ENCODE peak calls at places on chromosomes 7 and 10, in four cellular contexts. Z is HepG2, R is K562, V is Panc1. J is an unnamed sample.

GRCh38 chr10:48237856-48238250 is 36.6 kb downstream of the FRMPD2 start:
- DNase-seq in Z (no peak), V (no peak), R (no peak), J (no peak)

GRCh38 chr10:28678687-28679457 is 1.6 kb downstream of the BAMBI start:
- DNase-seq in R (peak; percentile 73), Z (peak; percentile 84), V (no peak), J (no peak)

GRCh38 chr7:102063736-102064135 is 222.9 kb upstream of the SH2B2 start:
- DNase-seq in R (peak; percentile 62), V (no peak), Z (no peak), J (peak; percentile 80)

GRCh38 chr10:71126432-71126831 is 85.9 kb upstream of the UNC5B start:
- DNase-seq in V (no peak), Z (no peak), R (no peak), J (no peak)

GRCh38 chr10:97676770-97677581 is 10.1 kb downstream of the AVPI1 start:
- DNase-seq in V (peak; percentile 35), Z (peak; percentile 49), R (peak; percentile 59), J (no peak)

GRCh38 chr10:14917827-14918226 is 36.1 kb downstream of the DCLRE1C start:
- DNase-seq in V (no peak), R (no peak), Z (no peak), J (no peak)

GRCh38 chr10:44395902-44396670 is 11.2 kb upstream of the CXCL12 start:
- DNase-seq in Z (no peak), V (no peak), R (no peak), J (no peak)

GRCh38 chr7:66474441-66474840 is 154.2 kb upstream of the KCTD7 start:
- DNase-seq in R (no peak), V (no peak), Z (no peak), J (no peak)

GRCh38 chr7:158734861-158735260 is 30.3 kb upstream of the NCAPG2 start:
- DNase-seq in R (no peak), V (no peak), Z (no peak), J (no peak)

GRCh38 chr7:23418046-23418445 is 52.2 kb downstream of the IGF2BP3 start:
- DNase-seq in Z (no peak), R (no peak), V (no peak), J (no peak)

GRCh38 chr10:87547734-87548311 is 43.1 kb downstream of the MINPP1 start:
- DNase-seq in V (peak; percentile 36), Z (no peak), R (peak; percentile 29), J (no peak)

GRCh38 chr10:87546971-87547413 is 42.3 kb downstream of the MINPP1 start:
- DNase-seq in R (no peak), V (peak; percentile 42), Z (no peak), J (no peak)

GRCh38 chr10:87552248-87552914 is 47.7 kb downstream of the MINPP1 start:
- DNase-seq in Z (no peak), V (no peak), R (no peak), J (no peak)

GRCh38 chr10:87550741-87551140 is 46.0 kb downstream of the MINPP1 start:
- DNase-seq in R (peak; percentile 8), V (no peak), Z (no peak), J (no peak)

GRCh38 chr10:87551324-87551723 is 46.6 kb downstream of the MINPP1 start:
- DNase-seq in R (no peak), Z (no peak), V (no peak), J (no peak)
- TF ChIP-seq TCF7L2 in R (no peak), Z (no peak), V (no peak), J (no peak)

DNA sequence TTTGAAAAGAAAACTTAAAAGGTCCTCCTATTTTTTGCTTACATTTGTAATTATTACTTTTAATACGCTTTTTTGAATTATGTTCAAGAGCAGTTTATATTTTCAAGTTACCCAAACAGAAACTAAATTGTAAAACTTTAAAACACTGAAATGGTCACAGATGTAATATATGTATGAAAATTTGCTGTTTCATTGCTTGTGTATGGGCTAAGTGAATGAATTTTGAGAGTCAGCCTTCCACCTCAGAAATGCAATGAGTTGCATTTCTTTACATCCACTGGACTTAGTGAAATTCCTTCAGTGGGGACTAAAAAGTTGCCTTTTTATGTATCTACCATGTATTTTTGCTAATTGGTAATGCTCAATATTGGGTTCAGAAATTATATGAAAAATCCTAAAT is 1.6 kb downstream of the VPS26A start:
- DNase-seq in V (no peak), Z (no peak), R (peak; percentile 32), J (no peak)
- H3K27ac ChIP-seq in V (peak overlapping the region; percentile 87), Z (no peak overlapping the region), R (peak overlapping the region; percentile 90), J (no peak overlapping the region)

GRCh38 chr10:16843252-16843870 is 26.1 kb upstream of the RSU1 start:
- DNase-seq in Z (peak; percentile 64), R (peak; percentile 67), V (peak; percentile 54), J (peak; percentile 58)
- TF ChIP-seq TCF7L2 in Z (no peak), R (no peak), V (no peak), J (no peak)

GRCh38 chr10:77226020-77226419 is 411.6 kb downstream of the KCNMA1 start:
- DNase-seq in R (no peak), V (no peak), Z (no peak), J (no peak)

GRCh38 chr10:77223532-77224460 is 413.8 kb downstream of the KCNMA1 start:
- DNase-seq in Z (no peak), V (no peak), R (no peak), J (no peak)

GRCh38 chr10:77226871-77227557 is 410.6 kb downstream of the KCNMA1 start:
- DNase-seq in V (no peak), Z (no peak), R (no peak), J (no peak)

GRCh38 chr10:77228559-77228958 is 409.0 kb downstream of the KCNMA1 start:
- DNase-seq in V (no peak), R (no peak), Z (no peak), J (no peak)

DNA sequence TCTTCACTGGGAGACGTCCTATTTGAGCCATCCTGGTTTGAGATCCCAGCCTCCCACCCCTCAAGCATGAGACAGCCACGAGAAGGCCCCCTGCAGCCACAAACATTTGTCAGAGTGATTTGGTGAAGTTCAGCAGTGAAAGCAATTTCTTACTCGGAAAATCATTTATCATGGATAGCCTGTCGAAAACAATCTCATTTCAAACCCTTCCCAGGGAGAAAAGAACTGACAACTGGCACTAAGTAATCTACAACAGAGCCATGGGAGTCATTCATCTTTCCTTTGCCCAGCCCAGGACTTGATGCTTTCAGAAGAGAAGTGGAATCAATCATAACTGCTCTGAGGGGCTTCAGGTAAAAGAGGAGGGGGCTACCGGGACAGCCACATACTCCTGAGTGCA is 411.2 kb downstream of the KCNMA1 start:
- DNase-seq in R (no peak), Z (no peak), V (no peak), J (no peak)
- H3K27ac ChIP-seq in R (no peak overlapping the region), Z (no peak overlapping the region), V (no peak overlapping the region), J (no peak overlapping the region)

DNA sequence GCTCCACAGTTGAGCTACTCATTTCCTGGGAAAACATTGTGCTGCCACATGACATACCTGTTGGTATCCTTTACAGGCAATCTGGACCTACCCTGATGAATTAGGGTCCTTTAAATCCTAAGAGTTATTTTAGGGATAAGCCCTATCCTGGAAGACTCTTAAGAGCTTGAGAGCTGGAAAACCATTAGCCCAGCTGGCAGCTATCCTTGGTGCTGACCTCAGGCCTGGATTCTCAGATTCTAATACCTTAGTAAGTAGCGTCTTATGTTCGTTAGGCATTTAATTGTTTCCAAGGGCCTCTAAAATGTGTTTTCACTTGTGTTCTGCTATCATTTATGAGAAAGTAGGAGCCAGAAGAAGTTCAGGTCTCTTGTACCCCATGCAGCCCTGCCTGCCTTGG is 93.0 kb upstream of the SORCS3 start:
- DNase-seq in V (no peak), R (peak; percentile 1), Z (no peak), J (no peak)
- TF ChIP-seq TCF7L2 in V (no peak), R (no peak), Z (no peak), J (no peak)

GRCh38 chr10:33799281-33799943 is 464.9 kb upstream of the NRP1 start:
- DNase-seq in V (no peak), R (no peak), Z (peak; percentile 92), J (no peak)
- H3K27ac ChIP-seq in V (no peak overlapping the region), R (no peak overlapping the region), Z (peak overlapping the region; percentile 70), J (no peak overlapping the region)

J was measured in HCT116.